ENCODE peak calls at places on chromosomes 11 and 22, in nine cellular contexts. O is hepatocyte, M is heart left ventricle, N is astrocyte of the spinal cord, W is upper lobe of right lung, Y is GM23248, L is fibroblast of mammary gland, C is esophagus squamous epithelium, Q is foreskin fibroblast. H is an unnamed sample.
A peak's percentile ranks its signal among the peaks of the same experiment; 100 is the strongest.

GRCh38 chr11:95556342-95557151 is 233.0 kb downstream of the FAM76B start:
- DNase-seq in N (peak; percentile 68), Y (peak; percentile 60), M (no peak), L (peak; percentile 88), C (no peak), W (no peak), Q (peak; percentile 80), O (peak; percentile 17), H (peak; percentile 38)

GRCh38 chr11:61963282-61964057 is 4.0 kb downstream of the FTH1 start:
- DNase-seq in L (peak; percentile 69), C (no peak), Q (peak; percentile 85), M (peak; percentile 34), W (peak; percentile 62), Y (peak; percentile 61), O (no peak), N (no peak), H (no peak)

GRCh38 chr22:17910561-17911311 is 113.6 kb downstream of the MICAL3 start:
- DNase-seq in L (peak; percentile 90), W (no peak), Q (peak; percentile 94), O (peak; percentile 81), Y (peak; percentile 97), N (peak; percentile 84), M (peak; percentile 91), C (no peak), H (peak; percentile 70)

GRCh38 chr11:31366795-31367194 is 2.7 kb downstream of the DCDC1 start:
- DNase-seq in L (no peak), O (no peak), Q (no peak), M (no peak), C (no peak), W (no peak), N (no peak), Y (no peak), H (no peak)

GRCh38 chr11:19676508-19677379 is 35.9 kb upstream of the NAV2 start:
- DNase-seq in O (no peak), L (no peak), C (no peak), W (no peak), N (peak; percentile 71), Y (no peak), Q (no peak), M (peak; percentile 41), H (no peak)

GRCh38 chr11:35232961-35233360 is 94.0 kb downstream of the CD44 start:
- DNase-seq in M (no peak), N (no peak), C (no peak), Y (no peak), Q (peak; percentile 47), L (no peak), O (no peak), W (no peak), H (no peak)

GRCh38 chr11:3169235-3169951 is 4.3 kb upstream of the OSBPL5 start:
- DNase-seq in N (peak; percentile 82), M (peak; percentile 67), Y (peak; percentile 91), O (no peak), Q (peak; percentile 91), W (peak; percentile 73), C (no peak), L (peak; percentile 75), H (no peak)

GRCh38 chr22:20562607-20563463 is 55.4 kb downstream of the MED15 start:
- DNase-seq in Y (no peak), W (no peak), L (no peak), O (no peak), N (no peak), C (no peak), Q (no peak), M (no peak), H (no peak)

GRCh38 chr22:42716649-42717127 is 4.0 kb downstream of the A4GALT start:
- DNase-seq in M (no peak), Q (no peak), L (no peak), O (no peak), C (no peak), W (no peak), Y (no peak), N (no peak), H (no peak)

GRCh38 chr11:63505857-63506528 is at the start of gene LGALS12:
- DNase-seq in Q (no peak), W (no peak), C (no peak), N (peak; percentile 20), M (peak; percentile 34), O (no peak), Y (no peak), L (peak; percentile 23), H (no peak)

GRCh38 chr22:24474649-24475048 is 20.5 kb upstream of the UPB1 start:
- DNase-seq in C (no peak), L (no peak), Y (no peak), N (peak; percentile 54), Q (no peak), W (no peak), M (no peak), O (no peak), H (no peak)

GRCh38 chr11:96092511-96092910 is 168.6 kb upstream of the MTMR2 start:
- DNase-seq in Y (no peak), M (no peak), O (no peak), N (no peak), C (no peak), Q (no peak), W (no peak), L (no peak), H (no peak)

GRCh38 chr11:104873252-104873651 is 25.0 kb downstream of the CASP12 start:
- DNase-seq in Y (no peak), W (no peak), M (no peak), C (no peak), L (no peak), N (no peak), O (no peak), Q (no peak), H (no peak)

GRCh38 chr11:71498091-71498490 is 29.0 kb upstream of the KRTAP5-7 start:
- DNase-seq in Y (no peak), M (no peak), N (no peak), Q (no peak), L (no peak), O (no peak), C (no peak), W (no peak), H (no peak)

GRCh38 chr11:72599325-72600117 is 74.7 kb downstream of the PDE2A start:
- DNase-seq in Y (peak; percentile 23), N (no peak), Q (no peak), C (no peak), W (no peak), L (no peak), O (no peak), M (no peak), H (no peak)

GRCh38 chr22:39239561-39240423 is 5.0 kb downstream of the PDGFB start:
- DNase-seq in Q (no peak), N (no peak), O (no peak), W (peak; percentile 93), L (no peak), M (peak; percentile 40), Y (no peak), C (no peak), H (no peak)

GRCh38 chr22:46568102-46568809 is 30.8 kb upstream of the CELSR1 start:
- DNase-seq in L (no peak), M (no peak), C (no peak), O (no peak), Y (no peak), Q (no peak), W (no peak), N (no peak), H (no peak)

GRCh38 chr11:17516551-17517150 is 27.6 kb downstream of the USH1C start:
- DNase-seq in L (no peak), W (no peak), N (no peak), O (no peak), Y (no peak), M (no peak), C (no peak), Q (no peak), H (no peak)

GRCh38 chr22:30204742-30205111 is 41.8 kb downstream of the LIF start:
- DNase-seq in Q (peak; percentile 95), Y (peak; percentile 93), N (peak; percentile 79), W (no peak), O (peak; percentile 67), L (peak; percentile 88), C (no peak), M (no peak), H (peak; percentile 31)

GRCh38 chr22:30206964-30207363 is 39.6 kb downstream of the LIF start:
- DNase-seq in W (no peak), M (no peak), L (peak; percentile 96), Y (peak; percentile 99), O (peak; percentile 87), N (peak; percentile 94), Q (peak; percentile 98), C (no peak), H (peak; percentile 80)

GRCh38 chr22:30204015-30204741 is 42.4 kb downstream of the LIF start:
- DNase-seq in L (no peak), N (no peak), M (no peak), Q (no peak), Y (no peak), C (no peak), W (no peak), O (no peak), H (no peak)

GRCh38 chr22:30202531-30203006 is 44.0 kb downstream of the LIF start:
- DNase-seq in M (no peak), C (no peak), W (peak; percentile 64), Y (peak; percentile 69), O (peak; percentile 52), Q (peak; percentile 86), L (peak; percentile 61), N (peak; percentile 57), H (peak; percentile 31)

GRCh38 chr22:30205281-30206115 is 41.1 kb downstream of the LIF start:
- DNase-seq in W (no peak), O (peak; percentile 72), Q (peak; percentile 99), N (peak; percentile 92), C (no peak), M (peak; percentile 75), Y (peak; percentile 97), L (peak; percentile 98), H (peak; percentile 90)
- H3K4me3 ChIP-seq in W (no peak overlapping the region), O (no peak overlapping the region), Q (no peak overlapping the region), N (no peak overlapping the region), C (no peak overlapping the region), M (no peak overlapping the region), Y (peak overlapping the region; percentile 30), L (peak overlapping the region; percentile 4), H (no peak overlapping the region)

GRCh38 chr11:77450227-77450626 is 23.7 kb downstream of the PAK1 start:
- DNase-seq in M (no peak), W (no peak), O (no peak), L (no peak), Q (no peak), C (no peak), N (no peak), Y (no peak), H (no peak)
- H3K4me3 ChIP-seq in M (no peak overlapping the region), W (no peak overlapping the region), O (no peak overlapping the region), L (no peak overlapping the region), Q (no peak overlapping the region), C (no peak overlapping the region), N (no peak overlapping the region), Y (no peak overlapping the region), H (no peak overlapping the region)

GRCh38 chr11:111272420-111272819 is 25.9 kb upstream of the POU2AF3 start:
- DNase-seq in C (no peak), W (no peak), Q (no peak), L (no peak), O (no peak), N (no peak), Y (no peak), M (no peak), H (no peak)
- H3K4me3 ChIP-seq in C (no peak overlapping the region), W (no peak overlapping the region), Q (no peak overlapping the region), L (no peak overlapping the region), O (no peak overlapping the region), N (no peak overlapping the region), Y (no peak overlapping the region), M (no peak overlapping the region), H (no peak overlapping the region)

DNA sequence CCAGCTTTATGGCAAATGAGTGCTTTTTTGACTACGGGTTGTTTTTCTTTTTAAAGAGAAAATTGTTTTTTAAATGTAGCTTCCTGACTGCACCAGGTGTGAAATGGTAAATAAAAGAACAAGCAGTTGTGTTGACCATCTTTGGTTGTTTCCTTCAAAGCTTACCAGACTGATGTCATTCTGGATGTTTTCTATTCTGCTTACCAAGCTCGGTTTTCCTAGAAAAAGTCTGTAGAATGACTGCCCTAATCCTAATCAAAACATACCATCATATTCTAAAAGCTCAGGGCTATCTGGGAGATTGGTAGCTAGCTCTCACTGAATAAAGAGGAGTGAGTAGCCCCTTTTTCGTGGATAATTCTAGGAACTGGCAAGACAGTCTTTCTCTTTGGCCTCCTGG is 77.7 kb downstream of the GAB2 start:
- DNase-seq in C (no peak), O (no peak), L (no peak), Y (no peak), W (no peak), Q (no peak), N (no peak), M (no peak), H (no peak)
- H3K4me3 ChIP-seq in C (no peak overlapping the region), O (no peak overlapping the region), L (no peak overlapping the region), Y (no peak overlapping the region), W (no peak overlapping the region), Q (no peak overlapping the region), N (no peak overlapping the region), M (no peak overlapping the region), H (no peak overlapping the region)

H was measured in AG04449.